ENCODE peak calls at places on chromosomes 11 and 22, in seven cellular contexts. D, X, E, M, Q, Y and H are unnamed samples.
A peak's percentile ranks its signal among the peaks of the same experiment; 100 is the strongest.

GRCh38 chr22:37328017-37328416 is 45.7 kb downstream of the CYTH4 start:
- DNase-seq in D (no peak), X (peak; percentile 54), E (no peak), M (no peak), Q (no peak), Y (no peak), H (peak; percentile 73)

GRCh38 chr11:70530010-70530409 is 131.7 kb downstream of the CTTN start:
- DNase-seq in D (no peak), X (no peak), E (no peak), M (no peak), Q (no peak), Y (no peak), H (no peak)

GRCh38 chr11:62340269-62340901 is 3.1 kb downstream of the ASRGL1 start:
- DNase-seq in D (peak; percentile 86), X (peak; percentile 64), E (peak; percentile 84), M (peak; percentile 62), Q (no peak), Y (peak; percentile 48), H (peak; percentile 69)

GRCh38 chr11:62487136-62487535 is 59.5 kb downstream of the AHNAK start:
- DNase-seq in D (no peak), X (no peak), E (no peak), M (no peak), Q (no peak), Y (no peak), H (no peak)

GRCh38 chr11:72314600-72315386 is 70.8 kb upstream of the PHOX2A start:
- DNase-seq in D (no peak), X (no peak), E (no peak), M (no peak), Q (no peak), Y (no peak), H (no peak)

GRCh38 chr22:42343136-42343484 is 72.7 kb upstream of the TCF20 start:
- DNase-seq in D (no peak), X (no peak), E (peak; percentile 30), M (no peak), Q (no peak), Y (peak; percentile 13), H (no peak)

GRCh38 chr22:31083377-31083768 is 2.3 kb downstream of the SMTN start:
- DNase-seq in D (peak; percentile 70), X (no peak), E (peak; percentile 70), M (no peak), Q (no peak), Y (no peak), H (peak; percentile 75)

GRCh38 chr22:36015806-36016519 is 12.7 kb downstream of the RBFOX2 start:
- DNase-seq in D (no peak), X (no peak), E (no peak), M (no peak), Q (no peak), Y (no peak), H (no peak)

GRCh38 chr11:114762437-114762836 is 84.1 kb downstream of the NXPE2 start:
- DNase-seq in D (peak; percentile 80), X (peak; percentile 75), E (peak; percentile 88), M (peak; percentile 50), Q (peak; percentile 81), Y (no peak), H (peak; percentile 70)

DNA sequence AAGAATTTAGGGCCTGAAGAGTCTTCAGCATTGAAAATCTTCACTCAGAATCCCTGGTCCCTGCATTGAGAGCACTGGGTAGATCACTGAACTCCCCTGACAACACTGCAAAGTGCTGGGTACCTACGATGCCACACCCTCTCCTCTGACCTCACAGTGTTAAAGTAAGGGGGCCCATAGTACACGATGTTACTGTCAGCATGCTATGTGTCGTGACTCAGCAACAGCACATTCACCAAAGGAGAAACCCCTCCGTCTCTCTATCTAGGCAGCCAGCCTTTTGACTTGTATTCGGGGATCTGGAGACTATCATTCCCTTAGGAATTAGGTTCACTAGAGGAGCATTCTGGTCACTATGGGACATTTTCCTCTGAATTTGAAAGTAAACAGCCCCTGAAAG is 67.4 kb upstream of the PITPNB start:
- DNase-seq in D (peak; percentile 7), X (no peak), E (no peak), M (no peak), Q (no peak), Y (no peak), H (no peak)
- H3K36me3 ChIP-seq in D (no peaks in the 10 kb centered on the region), X (peaks cover 8% of the 10 kb centered on the region), E (no peaks in the 10 kb centered on the region), M (peaks cover 83% of the 10 kb centered on the region), Q (peaks cover 65% of the 10 kb centered on the region), Y (no peaks in the 10 kb centered on the region), H (peaks cover 6% of the 10 kb centered on the region)

DNA sequence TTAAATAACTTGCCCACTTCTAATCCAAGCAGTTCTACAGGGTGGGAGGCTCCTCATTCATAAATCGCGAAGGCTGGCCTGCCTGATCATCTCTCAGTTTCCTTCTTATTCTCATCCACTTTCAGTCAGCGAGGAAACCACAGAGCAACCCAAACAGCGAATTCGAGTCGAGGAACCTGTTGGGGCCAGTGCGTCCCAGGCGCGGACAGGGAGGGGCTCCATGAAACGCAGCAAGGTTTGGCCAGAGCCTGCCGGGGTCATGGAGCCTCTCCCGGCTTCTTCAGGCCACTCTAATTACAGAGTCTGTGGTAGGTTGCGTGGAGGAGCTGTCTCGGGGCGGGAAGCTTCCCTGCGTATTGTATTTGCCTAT is 741 bp upstream of the NAV2 start:
- DNase-seq in D (no peak), X (no peak), E (no peak), M (no peak), Q (no peak), Y (peak; percentile 3), H (peak; percentile 5)
- H3K4me3 ChIP-seq in D (peak overlapping the region; percentile 56), X (peak overlapping the region; percentile 33), E (peak overlapping the region; percentile 26), M (peak overlapping the region; percentile 80), Q (peak overlapping the region; percentile 64), Y (peak overlapping the region; percentile 55), H (peak overlapping the region; percentile 56)

DNA sequence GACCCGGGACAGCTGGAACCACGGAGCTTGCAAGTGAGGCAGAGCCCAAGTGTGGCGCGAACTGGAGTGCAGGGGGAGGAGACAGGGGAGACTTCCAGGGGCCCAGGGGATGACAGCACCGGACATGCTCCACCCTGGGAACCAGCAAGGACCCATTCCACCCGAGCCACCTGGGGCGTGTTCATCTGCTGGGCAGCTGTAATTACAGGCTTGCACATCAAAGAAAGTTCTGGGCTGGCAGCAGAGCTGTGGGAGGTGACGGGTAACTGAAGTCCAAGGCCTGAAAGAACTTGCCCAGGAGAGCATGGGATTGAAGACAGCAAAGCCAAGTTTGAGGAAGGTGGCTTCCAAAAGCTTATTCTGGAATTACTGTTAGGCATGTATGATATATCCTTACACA is 16.3 kb downstream of the CERK start:
- DNase-seq in D (no peak), X (no peak), E (no peak), M (no peak), Q (no peak), Y (no peak), H (no peak)
- H3K36me3 ChIP-seq in D (no peaks in the 10 kb centered on the region), X (peaks cover 32% of the 10 kb centered on the region), E (peaks cover 4% of the 10 kb centered on the region), M (peaks cover 52% of the 10 kb centered on the region), Q (peaks cover 53% of the 10 kb centered on the region), Y (peaks cover 69% of the 10 kb centered on the region), H (peaks cover 22% of the 10 kb centered on the region)

DNA sequence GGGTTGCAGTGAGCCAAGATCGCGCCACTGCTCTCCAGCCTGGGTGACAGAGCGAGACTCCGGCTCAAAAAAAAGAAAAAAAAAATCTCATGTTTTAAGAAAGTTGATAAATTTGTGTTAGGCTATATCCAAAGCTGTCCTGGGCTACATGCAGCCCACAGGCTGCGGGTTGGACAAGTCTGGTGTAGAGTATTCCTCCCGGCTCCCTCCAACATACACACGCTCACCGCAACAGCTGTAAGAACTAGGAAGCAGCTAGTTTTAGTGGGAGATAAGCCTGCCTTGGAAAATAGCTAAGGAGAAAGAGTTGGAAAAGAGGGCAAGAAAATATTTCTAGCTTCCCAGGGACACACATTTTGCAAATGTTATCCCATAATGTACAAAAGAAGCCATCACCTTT is 46.6 kb downstream of the CELF1 start:
- DNase-seq in D (no peak), X (peak; percentile 67), E (no peak), M (no peak), Q (no peak), Y (no peak), H (no peak)
- H3K4me3 ChIP-seq in D (no peak overlapping the region), X (no peak overlapping the region), E (no peak overlapping the region), M (no peak overlapping the region), Q (no peak overlapping the region), Y (no peak overlapping the region), H (no peak overlapping the region)

DNA sequence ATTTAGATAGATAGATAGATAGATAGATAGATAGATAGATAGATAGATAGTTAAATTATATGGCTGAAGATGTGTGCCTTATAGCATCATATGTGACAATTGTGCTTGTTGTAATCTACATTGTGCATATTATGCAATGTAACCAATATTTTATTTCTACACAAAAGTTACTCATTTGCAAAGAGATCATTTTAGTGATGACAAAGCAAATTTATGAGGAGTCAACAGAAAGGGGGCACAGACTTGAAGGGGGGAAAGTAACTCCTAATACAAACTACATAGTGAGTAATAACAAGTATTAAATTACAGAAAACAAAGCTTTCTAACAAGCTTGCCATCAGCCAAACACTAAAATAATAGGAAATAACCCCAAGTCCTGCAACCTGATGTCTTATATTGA is 106.8 kb downstream of the MUC15 start:
- DNase-seq in D (no peak), X (no peak), E (no peak), M (no peak), Q (no peak), Y (no peak), H (no peak)
- H3K36me3 ChIP-seq in D (no peaks in the 10 kb centered on the region), X (no peaks in the 10 kb centered on the region), E (no peaks in the 10 kb centered on the region), M (no peaks in the 10 kb centered on the region), Q (no peaks in the 10 kb centered on the region), Y (no peaks in the 10 kb centered on the region), H (no peaks in the 10 kb centered on the region)

GRCh38 chr11:119363874-119364590 is 17.5 kb downstream of the USP2 start:
- DNase-seq in D (peak; percentile 72), X (peak; percentile 46), E (peak; percentile 69), M (no peak), Q (peak; percentile 79), Y (peak; percentile 36), H (peak; percentile 71)

GRCh38 chr11:119363081-119363861 is 16.8 kb upstream of the MFRP start:
- DNase-seq in D (no peak), X (no peak), E (no peak), M (no peak), Q (no peak), Y (no peak), H (peak; percentile 46)

GRCh38 chr11:119361056-119361787 is 14.7 kb upstream of the MFRP start:
- DNase-seq in D (no peak), X (peak; percentile 58), E (no peak), M (no peak), Q (peak; percentile 83), Y (no peak), H (peak; percentile 68)

GRCh38 chr11:119362741-119363080 is 16.2 kb upstream of the MFRP start:
- DNase-seq in D (no peak), X (no peak), E (no peak), M (no peak), Q (no peak), Y (no peak), H (no peak)

DNA sequence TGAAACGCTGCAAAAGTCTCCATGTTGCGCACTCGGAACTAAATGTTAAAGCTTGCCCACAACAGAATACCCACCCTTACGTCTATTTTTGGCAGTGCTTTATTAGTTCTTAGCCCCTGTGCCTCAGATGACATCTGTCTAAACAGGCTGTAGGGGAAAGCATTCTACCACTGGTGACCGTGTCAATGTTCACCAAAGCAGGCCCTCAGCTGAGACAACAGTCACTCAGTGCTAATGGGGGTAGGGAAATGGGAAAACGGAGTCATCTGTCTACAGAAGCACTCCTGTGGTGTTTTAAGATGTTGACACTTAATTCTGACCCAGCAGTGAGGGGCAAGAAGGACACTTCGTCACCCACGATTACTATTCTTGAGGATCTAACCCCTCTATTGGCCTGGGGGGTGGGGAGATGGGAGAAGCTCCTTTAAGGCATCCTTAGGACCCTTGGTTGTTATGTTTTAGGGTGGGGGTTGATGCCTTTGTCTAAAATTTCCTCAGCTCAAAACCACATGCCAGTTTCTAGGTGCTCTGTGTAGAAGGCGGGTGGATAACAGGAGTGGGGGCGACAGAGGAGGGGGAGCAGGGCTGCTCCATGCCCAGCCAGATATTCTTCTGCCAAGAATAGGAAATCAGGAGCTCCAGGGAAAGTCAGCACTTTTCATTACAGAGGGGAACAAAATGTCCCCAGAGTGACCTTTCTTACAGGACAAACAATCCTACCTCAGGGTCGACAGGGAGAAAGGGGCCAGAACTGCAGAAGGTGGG is 15.6 kb upstream of the MFRP start:
- DNase-seq in D (peak; percentile 40), X (no peak), E (no peak), M (no peak), Q (no peak), Y (no peak), H (no peak)
- H3K4me3 ChIP-seq in D (no peak overlapping the region), X (peak overlapping the region; percentile 69), E (no peak overlapping the region), M (peak overlapping the region; percentile 62), Q (no peak overlapping the region), Y (no peak overlapping the region), H (peak overlapping the region; percentile 78)